ENCODE peak calls at places on chromosomes 6 and 20, in five cellular contexts. W, S, J, O and G are unnamed samples.

GRCh38 chr6:35751594-35751993 is 14.8 kb downstream of the ARMC12 start:
- ATAC-seq in W (no peak), S (no peak), J (peak), O (no peak), G (no peak)

GRCh38 chr6:26249709-26249958 is 115.4 kb upstream of the BTN3A2 start:
- ATAC-seq in W (peak), S (peak), J (peak), O (peak), G (peak)

GRCh38 chr6:112163295-112164257 is 76.2 kb downstream of the FAM229B start:
- ATAC-seq in W (peak), S (peak), J (peak), O (peak), G (peak)

GRCh38 chr6:26571592-26572296 is 25.0 kb upstream of the ABT1 start:
- ATAC-seq in W (peak), S (peak), J (peak), O (peak), G (no peak)

GRCh38 chr6:2478200-2478599 is 232.8 kb upstream of the GMDS start:
- ATAC-seq in W (no peak), S (no peak), J (no peak), O (peak), G (no peak)

GRCh38 chr6:111663232-111663631 is 57.6 kb upstream of the TRAF3IP2 start:
- ATAC-seq in W (peak), S (no peak), J (peak), O (no peak), G (no peak)

GRCh38 chr6:53796791-53797190 is 2.0 kb downstream of the LRRC1 start:
- ATAC-seq in W (no peak), S (no peak), J (no peak), O (no peak), G (no peak)

GRCh38 chr20:40959325-40960092 is 69.1 kb upstream of the TOP1 start:
- ATAC-seq in W (no peak), S (no peak), J (no peak), O (no peak), G (no peak)

GRCh38 chr6:87209812-87210211 is 54.4 kb downstream of the ZNF292 start:
- ATAC-seq in W (no peak), S (no peak), J (no peak), O (no peak), G (no peak)

GRCh38 chr6:16337280-16337975 is 99.0 kb downstream of the GMPR start:
- ATAC-seq in W (peak), S (no peak), J (no peak), O (peak), G (no peak)

GRCh38 chr20:37259865-37260264 is 1.7 kb downstream of the GHRH start:
- ATAC-seq in W (no peak), S (no peak), J (no peak), O (no peak), G (no peak)

GRCh38 chr6:136945072-136945471 is 23.0 kb downstream of the SLC35D3 start:
- ATAC-seq in W (no peak), S (no peak), J (peak), O (no peak), G (peak)

GRCh38 chr6:110874880-110875547 is 429 bp downstream of the AMD1 start:
- ATAC-seq in W (peak), S (peak), J (peak), O (peak), G (peak)

GRCh38 chr6:13733178-13733851 is 21.7 kb upstream of the RANBP9 start:
- ATAC-seq in W (peak), S (peak), J (no peak), O (peak), G (no peak)

GRCh38 chr6:4398806-4399205 is 263.4 kb upstream of the ECI2 start:
- ATAC-seq in W (no peak), S (no peak), J (no peak), O (no peak), G (no peak)

GRCh38 chr6:116238083-116238482 is 15.8 kb downstream of the TSPYL4 start:
- ATAC-seq in W (no peak), S (no peak), J (no peak), O (no peak), G (no peak)

GRCh38 chr6:33018904-33019303 is 9.5 kb upstream of the HLA-DOA start:
- ATAC-seq in W (peak), S (no peak), J (peak), O (peak), G (peak)

GRCh38 chr6:54633601-54634000 is 213.0 kb upstream of the FAM83B start:
- ATAC-seq in W (peak), S (no peak), J (no peak), O (no peak), G (no peak)

GRCh38 chr20:62658593-62659159 is 16.4 kb downstream of the SLCO4A1 start:
- ATAC-seq in W (no peak), S (no peak), J (no peak), O (peak), G (no peak)

GRCh38 chr6:148430897-148431296 is 88.3 kb downstream of the SASH1 start:
- ATAC-seq in W (no peak), S (no peak), J (no peak), O (no peak), G (no peak)

GRCh38 chr6:88491266-88491665 is 325.1 kb upstream of the CNR1 start:
- ATAC-seq in W (no peak), S (no peak), J (no peak), O (no peak), G (no peak)

GRCh38 chr20:22459754-22460153 is 124.6 kb downstream of the FOXA2 start:
- ATAC-seq in W (no peak), S (no peak), J (no peak), O (no peak), G (no peak)

GRCh38 chr6:18141805-18142590 is 12.9 kb downstream of the TPMT start:
- ATAC-seq in W (no peak), S (no peak), J (no peak), O (no peak), G (no peak)

GRCh38 chr6:11230158-11231107 is 2.0 kb downstream of the NEDD9 start:
- ATAC-seq in W (no peak), S (no peak), J (no peak), O (no peak), G (no peak)